ENCODE peak calls at places on chromosome 5, in ten cellular contexts. W is T-helper 9 cell; G is activated CD4-positive, alpha-beta T cell treated with anti-CD3 and anti-CD28 coated beads, Interleukin-2, amount 10 ng/mL, durations not matched to agents 7 days and 5 days; S is ecto neural progenitor cell; T is PC-9; D is NCI-H1105; B is GM04504; L is GM13977; I is activated B cell treated with CpG ODN at 0.5 μM for 24 hours; J is HTR-8/SVneo. V is an unnamed sample.

GRCh38 chr5:95861221-95861857 is 38.8 kb upstream of the GLRX start:
- DNase-seq in I (no peak), B (peak; percentile 95), D (no peak), J (peak; percentile 88), W (no peak), T (peak; percentile 71), S (no peak), L (no peak), G (no peak), V (peak; percentile 89)

GRCh38 chr5:160471761-160472160 is 50.1 kb downstream of the PTTG1 start:
- DNase-seq in W (no peak), J (no peak), I (no peak), B (no peak), L (no peak), D (no peak), T (no peak), S (no peak), G (no peak), V (no peak)

GRCh38 chr5:180112101-180112861 is 40.7 kb upstream of the RNF130 start:
- DNase-seq in T (no peak), D (no peak), B (no peak), J (no peak), W (no peak), I (no peak), S (peak; percentile 28), L (no peak), G (no peak), V (no peak)

GRCh38 chr5:28165116-28165515 is 1126.7 kb upstream of the CDH9 start:
- DNase-seq in L (no peak), G (no peak), W (no peak), J (peak; percentile 30), I (no peak), S (no peak), B (no peak), T (no peak), D (no peak), V (no peak)

GRCh38 chr5:93208156-93208895 is 372.7 kb downstream of the NR2F1-AS1 start:
- DNase-seq in S (no peak), W (no peak), D (no peak), B (peak; percentile 54), J (no peak), T (no peak), G (no peak), L (no peak), I (no peak), V (no peak)

GRCh38 chr5:135024956-135025729 is 8.9 kb downstream of the PITX1 start:
- DNase-seq in T (peak; percentile 62), S (no peak), G (no peak), B (no peak), I (no peak), W (no peak), D (no peak), J (no peak), L (no peak), V (peak; percentile 95)

GRCh38 chr5:177362871-177363507 is 5.3 kb downstream of the RGS14 start:
- DNase-seq in S (peak; percentile 82), T (peak; percentile 80), D (peak; percentile 44), J (no peak), B (no peak), W (peak; percentile 70), G (peak; percentile 57), I (peak; percentile 60), L (peak; percentile 87), V (peak; percentile 73)

GRCh38 chr5:29089591-29090141 is 2051.3 kb upstream of the CDH9 start:
- DNase-seq in T (no peak), I (no peak), D (no peak), S (no peak), W (no peak), B (no peak), G (no peak), J (no peak), L (peak; percentile 3), V (no peak)

GRCh38 chr5:149027636-149028035 is 35.2 kb downstream of the SH3TC2 start:
- DNase-seq in W (no peak), L (no peak), J (no peak), D (no peak), S (no peak), I (no peak), B (no peak), G (no peak), T (no peak), V (no peak)

GRCh38 chr5:83306572-83307241 is 164.8 kb upstream of the VCAN start:
- DNase-seq in D (no peak), I (no peak), T (no peak), L (peak; percentile 67), W (no peak), J (no peak), G (peak; percentile 6), S (no peak), B (peak; percentile 64), V (no peak)

GRCh38 chr5:77806213-77806843 is 30.2 kb upstream of the TBCA start:
- DNase-seq in W (no peak), B (no peak), T (no peak), L (no peak), S (no peak), J (no peak), D (no peak), I (no peak), G (no peak), V (no peak)

GRCh38 chr5:118818604-118819003 is 169.7 kb downstream of the DTWD2 start:
- DNase-seq in B (no peak), I (no peak), D (no peak), L (no peak), W (no peak), S (no peak), G (no peak), J (no peak), T (no peak), V (no peak)

V was measured in RWPE2.